ENCODE peak calls at places on chromosomes 16 and 17, in eight cellular contexts. One of them, this sample, is unnamed.
A peak's percentile ranks its signal among the peaks of the same experiment; 100 is the strongest.

GRCh38 chr17:5800646-5801045 is 216.3 kb upstream of the NLRP1 start:
- DNase-seq in progenitor cell of endocrine pancreas: no peak
- DNase-seq in fibroblast of lung: no peak
- DNase-seq in NCI-H2107: no peak
- DNase-seq in stimulated activated naive CD8-positive, alpha-beta T cell treated with anti-CD3 and anti-CD28 coated beads, Interleukin-15, Interleukin-2, amounts not matched to agents 100 U/mL and 50 U/mL, for 24 hours: no peak
- DNase-seq in activated CD4-positive, alpha-beta memory T cell treated with anti-CD3 and anti-CD28 coated beads for 36 hours: no peak
- DNase-seq in choroid plexus epithelial cell: no peak
- DNase-seq in lung: no peak
- DNase-seq in this sample: no peak

GRCh38 chr16:62638964-62639861 is 603.0 kb upstream of the CDH8 start:
- DNase-seq in NCI-H2107: no peak
- DNase-seq in activated CD4-positive, alpha-beta memory T cell treated with anti-CD3 and anti-CD28 coated beads for 36 hours: no peak
- DNase-seq in fibroblast of lung: no peak
- DNase-seq in choroid plexus epithelial cell: no peak
- DNase-seq in lung: no peak
- DNase-seq in stimulated activated naive CD8-positive, alpha-beta T cell treated with anti-CD3 and anti-CD28 coated beads, Interleukin-15, Interleukin-2, amounts not matched to agents 100 U/mL and 50 U/mL, for 24 hours: no peak
- DNase-seq in progenitor cell of endocrine pancreas: no peak
- DNase-seq in this sample: no peak

GRCh38 chr17:19979917-19980770 is 2.5 kb upstream of the AKAP10 start:
- DNase-seq in NCI-H2107: no peak
- DNase-seq in fibroblast of lung: no peak
- DNase-seq in lung: no peak
- DNase-seq in activated CD4-positive, alpha-beta memory T cell treated with anti-CD3 and anti-CD28 coated beads for 36 hours: no peak
- DNase-seq in stimulated activated naive CD8-positive, alpha-beta T cell treated with anti-CD3 and anti-CD28 coated beads, Interleukin-15, Interleukin-2, amounts not matched to agents 100 U/mL and 50 U/mL, for 24 hours: no peak
- DNase-seq in progenitor cell of endocrine pancreas: no peak
- DNase-seq in choroid plexus epithelial cell: peak; percentile 18
- DNase-seq in this sample: no peak

GRCh38 chr16:14454391-14454790 is 175.7 kb downstream of the PARN start:
- DNase-seq in activated CD4-positive, alpha-beta memory T cell treated with anti-CD3 and anti-CD28 coated beads for 36 hours: no peak
- DNase-seq in fibroblast of lung: peak; percentile 38
- DNase-seq in choroid plexus epithelial cell: peak; percentile 42
- DNase-seq in NCI-H2107: no peak
- DNase-seq in progenitor cell of endocrine pancreas: no peak
- DNase-seq in lung: no peak
- DNase-seq in stimulated activated naive CD8-positive, alpha-beta T cell treated with anti-CD3 and anti-CD28 coated beads, Interleukin-15, Interleukin-2, amounts not matched to agents 100 U/mL and 50 U/mL, for 24 hours: no peak
- DNase-seq in this sample: no peak

GRCh38 chr17:75827291-75828050 is 16.7 kb downstream of the UNC13D start:
- DNase-seq in lung: peak; percentile 51
- DNase-seq in stimulated activated naive CD8-positive, alpha-beta T cell treated with anti-CD3 and anti-CD28 coated beads, Interleukin-15, Interleukin-2, amounts not matched to agents 100 U/mL and 50 U/mL, for 24 hours: peak; percentile 67
- DNase-seq in NCI-H2107: peak; percentile 72
- DNase-seq in activated CD4-positive, alpha-beta memory T cell treated with anti-CD3 and anti-CD28 coated beads for 36 hours: peak; percentile 79
- DNase-seq in progenitor cell of endocrine pancreas: peak; percentile 55
- DNase-seq in fibroblast of lung: peak; percentile 52
- DNase-seq in choroid plexus epithelial cell: peak; percentile 76
- DNase-seq in this sample: peak; percentile 55

GRCh38 chr17:2266045-2266864 is 37.3 kb downstream of the SMG6 start:
- DNase-seq in activated CD4-positive, alpha-beta memory T cell treated with anti-CD3 and anti-CD28 coated beads for 36 hours: peak; percentile 94
- DNase-seq in lung: peak; percentile 31
- DNase-seq in fibroblast of lung: no peak
- DNase-seq in choroid plexus epithelial cell: no peak
- DNase-seq in progenitor cell of endocrine pancreas: no peak
- DNase-seq in NCI-H2107: no peak
- DNase-seq in stimulated activated naive CD8-positive, alpha-beta T cell treated with anti-CD3 and anti-CD28 coated beads, Interleukin-15, Interleukin-2, amounts not matched to agents 100 U/mL and 50 U/mL, for 24 hours: peak; percentile 84
- DNase-seq in this sample: peak; percentile 70

GRCh38 chr17:75521951-75522727 is 3.4 kb upstream of the LLGL2 start:
- DNase-seq in progenitor cell of endocrine pancreas: no peak
- DNase-seq in activated CD4-positive, alpha-beta memory T cell treated with anti-CD3 and anti-CD28 coated beads for 36 hours: no peak
- DNase-seq in NCI-H2107: no peak
- DNase-seq in stimulated activated naive CD8-positive, alpha-beta T cell treated with anti-CD3 and anti-CD28 coated beads, Interleukin-15, Interleukin-2, amounts not matched to agents 100 U/mL and 50 U/mL, for 24 hours: no peak
- DNase-seq in fibroblast of lung: no peak
- DNase-seq in lung: no peak
- DNase-seq in choroid plexus epithelial cell: no peak
- DNase-seq in this sample: no peak

GRCh38 chr17:79046501-79047280 is 22.7 kb downstream of the C1QTNF1 start:
- DNase-seq in progenitor cell of endocrine pancreas: no peak
- DNase-seq in stimulated activated naive CD8-positive, alpha-beta T cell treated with anti-CD3 and anti-CD28 coated beads, Interleukin-15, Interleukin-2, amounts not matched to agents 100 U/mL and 50 U/mL, for 24 hours: no peak
- DNase-seq in choroid plexus epithelial cell: no peak
- DNase-seq in NCI-H2107: no peak
- DNase-seq in lung: no peak
- DNase-seq in fibroblast of lung: no peak
- DNase-seq in activated CD4-positive, alpha-beta memory T cell treated with anti-CD3 and anti-CD28 coated beads for 36 hours: no peak
- DNase-seq in this sample: no peak

GRCh38 chr16:27431773-27432599 is 30.0 kb downstream of the IL21R start:
- DNase-seq in lung: peak; percentile 17
- DNase-seq in fibroblast of lung: no peak
- DNase-seq in activated CD4-positive, alpha-beta memory T cell treated with anti-CD3 and anti-CD28 coated beads for 36 hours: peak; percentile 12
- DNase-seq in choroid plexus epithelial cell: peak; percentile 41
- DNase-seq in NCI-H2107: no peak
- DNase-seq in progenitor cell of endocrine pancreas: peak; percentile 4
- DNase-seq in stimulated activated naive CD8-positive, alpha-beta T cell treated with anti-CD3 and anti-CD28 coated beads, Interleukin-15, Interleukin-2, amounts not matched to agents 100 U/mL and 50 U/mL, for 24 hours: peak; percentile 5
- DNase-seq in this sample: no peak

GRCh38 chr17:17137731-17138585 is 68.2 kb downstream of the PLD6 start:
- DNase-seq in choroid plexus epithelial cell: no peak
- DNase-seq in lung: no peak
- DNase-seq in activated CD4-positive, alpha-beta memory T cell treated with anti-CD3 and anti-CD28 coated beads for 36 hours: peak; percentile 24
- DNase-seq in NCI-H2107: no peak
- DNase-seq in fibroblast of lung: no peak
- DNase-seq in progenitor cell of endocrine pancreas: no peak
- DNase-seq in stimulated activated naive CD8-positive, alpha-beta T cell treated with anti-CD3 and anti-CD28 coated beads, Interleukin-15, Interleukin-2, amounts not matched to agents 100 U/mL and 50 U/mL, for 24 hours: no peak
- DNase-seq in this sample: no peak

GRCh38 chr16:57711-58110 is 4.1 kb downstream of the SNRNP25 start:
- DNase-seq in choroid plexus epithelial cell: no peak
- DNase-seq in fibroblast of lung: peak; percentile 53
- DNase-seq in activated CD4-positive, alpha-beta memory T cell treated with anti-CD3 and anti-CD28 coated beads for 36 hours: no peak
- DNase-seq in progenitor cell of endocrine pancreas: no peak
- DNase-seq in NCI-H2107: no peak
- DNase-seq in stimulated activated naive CD8-positive, alpha-beta T cell treated with anti-CD3 and anti-CD28 coated beads, Interleukin-15, Interleukin-2, amounts not matched to agents 100 U/mL and 50 U/mL, for 24 hours: no peak
- DNase-seq in lung: no peak
- DNase-seq in this sample: no peak

GRCh38 chr17:78007655-78008054 is 49.2 kb downstream of the TNRC6C start:
- DNase-seq in stimulated activated naive CD8-positive, alpha-beta T cell treated with anti-CD3 and anti-CD28 coated beads, Interleukin-15, Interleukin-2, amounts not matched to agents 100 U/mL and 50 U/mL, for 24 hours: no peak
- DNase-seq in activated CD4-positive, alpha-beta memory T cell treated with anti-CD3 and anti-CD28 coated beads for 36 hours: no peak
- DNase-seq in fibroblast of lung: no peak
- DNase-seq in NCI-H2107: no peak
- DNase-seq in progenitor cell of endocrine pancreas: no peak
- DNase-seq in choroid plexus epithelial cell: no peak
- DNase-seq in lung: no peak
- DNase-seq in this sample: no peak

GRCh38 chr17:8421571-8421970 is 14.1 kb upstream of the NDEL1 start:
- DNase-seq in fibroblast of lung: no peak
- DNase-seq in choroid plexus epithelial cell: no peak
- DNase-seq in activated CD4-positive, alpha-beta memory T cell treated with anti-CD3 and anti-CD28 coated beads for 36 hours: no peak
- DNase-seq in stimulated activated naive CD8-positive, alpha-beta T cell treated with anti-CD3 and anti-CD28 coated beads, Interleukin-15, Interleukin-2, amounts not matched to agents 100 U/mL and 50 U/mL, for 24 hours: no peak
- DNase-seq in lung: no peak
- DNase-seq in progenitor cell of endocrine pancreas: no peak
- DNase-seq in NCI-H2107: no peak
- DNase-seq in this sample: no peak

GRCh38 chr17:10087333-10087732 is 111.1 kb downstream of the GAS7 start:
- DNase-seq in fibroblast of lung: no peak
- DNase-seq in lung: no peak
- DNase-seq in activated CD4-positive, alpha-beta memory T cell treated with anti-CD3 and anti-CD28 coated beads for 36 hours: no peak
- DNase-seq in choroid plexus epithelial cell: no peak
- DNase-seq in progenitor cell of endocrine pancreas: no peak
- DNase-seq in stimulated activated naive CD8-positive, alpha-beta T cell treated with anti-CD3 and anti-CD28 coated beads, Interleukin-15, Interleukin-2, amounts not matched to agents 100 U/mL and 50 U/mL, for 24 hours: no peak
- DNase-seq in NCI-H2107: no peak
- DNase-seq in this sample: no peak

GRCh38 chr16:19804538-19805323 is 79.9 kb downstream of the GPRC5B start:
- DNase-seq in activated CD4-positive, alpha-beta memory T cell treated with anti-CD3 and anti-CD28 coated beads for 36 hours: peak; percentile 54
- DNase-seq in NCI-H2107: peak; percentile 76
- DNase-seq in stimulated activated naive CD8-positive, alpha-beta T cell treated with anti-CD3 and anti-CD28 coated beads, Interleukin-15, Interleukin-2, amounts not matched to agents 100 U/mL and 50 U/mL, for 24 hours: peak; percentile 7
- DNase-seq in progenitor cell of endocrine pancreas: no peak
- DNase-seq in fibroblast of lung: no peak
- DNase-seq in choroid plexus epithelial cell: no peak
- DNase-seq in lung: peak; percentile 59
- DNase-seq in this sample: no peak

GRCh38 chr17:3978421-3979275 is 14.4 kb upstream of the ATP2A3 start:
- DNase-seq in choroid plexus epithelial cell: no peak
- DNase-seq in fibroblast of lung: peak; percentile 43
- DNase-seq in lung: no peak
- DNase-seq in stimulated activated naive CD8-positive, alpha-beta T cell treated with anti-CD3 and anti-CD28 coated beads, Interleukin-15, Interleukin-2, amounts not matched to agents 100 U/mL and 50 U/mL, for 24 hours: no peak
- DNase-seq in progenitor cell of endocrine pancreas: no peak
- DNase-seq in NCI-H2107: no peak
- DNase-seq in activated CD4-positive, alpha-beta memory T cell treated with anti-CD3 and anti-CD28 coated beads for 36 hours: no peak
- DNase-seq in this sample: no peak

GRCh38 chr17:61002316-61002736 is 324.7 kb downstream of the BCAS3 start:
- DNase-seq in NCI-H2107: no peak
- DNase-seq in lung: no peak
- DNase-seq in progenitor cell of endocrine pancreas: no peak
- DNase-seq in activated CD4-positive, alpha-beta memory T cell treated with anti-CD3 and anti-CD28 coated beads for 36 hours: no peak
- DNase-seq in stimulated activated naive CD8-positive, alpha-beta T cell treated with anti-CD3 and anti-CD28 coated beads, Interleukin-15, Interleukin-2, amounts not matched to agents 100 U/mL and 50 U/mL, for 24 hours: no peak
- DNase-seq in fibroblast of lung: peak; percentile 89
- DNase-seq in choroid plexus epithelial cell: peak; percentile 78
- DNase-seq in this sample: no peak

GRCh38 chr16:17367932-17368331 is 102.8 kb downstream of the XYLT1 start:
- DNase-seq in choroid plexus epithelial cell: peak; percentile 39
- DNase-seq in fibroblast of lung: peak; percentile 65
- DNase-seq in activated CD4-positive, alpha-beta memory T cell treated with anti-CD3 and anti-CD28 coated beads for 36 hours: no peak
- DNase-seq in NCI-H2107: no peak
- DNase-seq in stimulated activated naive CD8-positive, alpha-beta T cell treated with anti-CD3 and anti-CD28 coated beads, Interleukin-15, Interleukin-2, amounts not matched to agents 100 U/mL and 50 U/mL, for 24 hours: peak; percentile 27
- DNase-seq in progenitor cell of endocrine pancreas: no peak
- DNase-seq in lung: no peak
- DNase-seq in this sample: no peak

GRCh38 chr17:74192950-74193781 is 10.3 kb upstream of the RPL38 start:
- DNase-seq in progenitor cell of endocrine pancreas: no peak
- DNase-seq in stimulated activated naive CD8-positive, alpha-beta T cell treated with anti-CD3 and anti-CD28 coated beads, Interleukin-15, Interleukin-2, amounts not matched to agents 100 U/mL and 50 U/mL, for 24 hours: no peak
- DNase-seq in lung: no peak
- DNase-seq in NCI-H2107: no peak
- DNase-seq in choroid plexus epithelial cell: peak; percentile 75
- DNase-seq in fibroblast of lung: peak; percentile 71
- DNase-seq in activated CD4-positive, alpha-beta memory T cell treated with anti-CD3 and anti-CD28 coated beads for 36 hours: no peak
- DNase-seq in this sample: no peak

GRCh38 chr17:66777689-66778225 is 57.2 kb upstream of the CACNG5 start:
- DNase-seq in NCI-H2107: no peak
- DNase-seq in stimulated activated naive CD8-positive, alpha-beta T cell treated with anti-CD3 and anti-CD28 coated beads, Interleukin-15, Interleukin-2, amounts not matched to agents 100 U/mL and 50 U/mL, for 24 hours: no peak
- DNase-seq in choroid plexus epithelial cell: peak; percentile 81
- DNase-seq in progenitor cell of endocrine pancreas: no peak
- DNase-seq in activated CD4-positive, alpha-beta memory T cell treated with anti-CD3 and anti-CD28 coated beads for 36 hours: no peak
- DNase-seq in fibroblast of lung: no peak
- DNase-seq in lung: peak; percentile 80
- DNase-seq in this sample: no peak

GRCh38 chr16:82047374-82047773 is 12.3 kb downstream of the HSD17B2 start:
- DNase-seq in stimulated activated naive CD8-positive, alpha-beta T cell treated with anti-CD3 and anti-CD28 coated beads, Interleukin-15, Interleukin-2, amounts not matched to agents 100 U/mL and 50 U/mL, for 24 hours: no peak
- DNase-seq in activated CD4-positive, alpha-beta memory T cell treated with anti-CD3 and anti-CD28 coated beads for 36 hours: no peak
- DNase-seq in lung: no peak
- DNase-seq in fibroblast of lung: no peak
- DNase-seq in progenitor cell of endocrine pancreas: no peak
- DNase-seq in choroid plexus epithelial cell: no peak
- DNase-seq in NCI-H2107: no peak
- DNase-seq in this sample: no peak

GRCh38 chr17:12047977-12048376 is 27.3 kb downstream of the MAP2K4 start:
- DNase-seq in choroid plexus epithelial cell: peak; percentile 40
- DNase-seq in stimulated activated naive CD8-positive, alpha-beta T cell treated with anti-CD3 and anti-CD28 coated beads, Interleukin-15, Interleukin-2, amounts not matched to agents 100 U/mL and 50 U/mL, for 24 hours: no peak
- DNase-seq in progenitor cell of endocrine pancreas: no peak
- DNase-seq in fibroblast of lung: no peak
- DNase-seq in activated CD4-positive, alpha-beta memory T cell treated with anti-CD3 and anti-CD28 coated beads for 36 hours: no peak
- DNase-seq in NCI-H2107: no peak
- DNase-seq in lung: no peak
- DNase-seq in this sample: no peak

GRCh38 chr16:23578096-23578830 is 17.9 kb downstream of the NDUFAB1 start:
- DNase-seq in lung: no peak
- DNase-seq in stimulated activated naive CD8-positive, alpha-beta T cell treated with anti-CD3 and anti-CD28 coated beads, Interleukin-15, Interleukin-2, amounts not matched to agents 100 U/mL and 50 U/mL, for 24 hours: no peak
- DNase-seq in activated CD4-positive, alpha-beta memory T cell treated with anti-CD3 and anti-CD28 coated beads for 36 hours: no peak
- DNase-seq in fibroblast of lung: peak; percentile 32
- DNase-seq in choroid plexus epithelial cell: peak; percentile 55
- DNase-seq in NCI-H2107: no peak
- DNase-seq in progenitor cell of endocrine pancreas: no peak
- DNase-seq in this sample: no peak

GRCh38 chr16:67720236-67720635 is 1.1 kb upstream of the GFOD2 start:
- DNase-seq in NCI-H2107: no peak
- DNase-seq in activated CD4-positive, alpha-beta memory T cell treated with anti-CD3 and anti-CD28 coated beads for 36 hours: no peak
- DNase-seq in progenitor cell of endocrine pancreas: no peak
- DNase-seq in fibroblast of lung: no peak
- DNase-seq in lung: no peak
- DNase-seq in stimulated activated naive CD8-positive, alpha-beta T cell treated with anti-CD3 and anti-CD28 coated beads, Interleukin-15, Interleukin-2, amounts not matched to agents 100 U/mL and 50 U/mL, for 24 hours: no peak
- DNase-seq in choroid plexus epithelial cell: no peak
- DNase-seq in this sample: no peak

GRCh38 chr17:7530294-7530900 is 18.5 kb upstream of the TNFSF12 start:
- DNase-seq in progenitor cell of endocrine pancreas: no peak
- DNase-seq in activated CD4-positive, alpha-beta memory T cell treated with anti-CD3 and anti-CD28 coated beads for 36 hours: no peak
- DNase-seq in choroid plexus epithelial cell: no peak
- DNase-seq in fibroblast of lung: no peak
- DNase-seq in lung: no peak
- DNase-seq in stimulated activated naive CD8-positive, alpha-beta T cell treated with anti-CD3 and anti-CD28 coated beads, Interleukin-15, Interleukin-2, amounts not matched to agents 100 U/mL and 50 U/mL, for 24 hours: no peak
- DNase-seq in NCI-H2107: no peak
- DNase-seq in this sample: no peak

GRCh38 chr17:66542183-66542966 is 240.0 kb downstream of the PRKCA start:
- DNase-seq in fibroblast of lung: peak; percentile 39
- DNase-seq in activated CD4-positive, alpha-beta memory T cell treated with anti-CD3 and anti-CD28 coated beads for 36 hours: no peak
- DNase-seq in progenitor cell of endocrine pancreas: no peak
- DNase-seq in stimulated activated naive CD8-positive, alpha-beta T cell treated with anti-CD3 and anti-CD28 coated beads, Interleukin-15, Interleukin-2, amounts not matched to agents 100 U/mL and 50 U/mL, for 24 hours: no peak
- DNase-seq in lung: no peak
- DNase-seq in NCI-H2107: no peak
- DNase-seq in choroid plexus epithelial cell: peak; percentile 85
- DNase-seq in this sample: no peak

GRCh38 chr17:17347956-17348871 is 45.0 kb downstream of the NT5M start:
- DNase-seq in NCI-H2107: no peak
- DNase-seq in progenitor cell of endocrine pancreas: no peak
- DNase-seq in choroid plexus epithelial cell: no peak
- DNase-seq in fibroblast of lung: no peak
- DNase-seq in lung: no peak
- DNase-seq in stimulated activated naive CD8-positive, alpha-beta T cell treated with anti-CD3 and anti-CD28 coated beads, Interleukin-15, Interleukin-2, amounts not matched to agents 100 U/mL and 50 U/mL, for 24 hours: no peak
- DNase-seq in activated CD4-positive, alpha-beta memory T cell treated with anti-CD3 and anti-CD28 coated beads for 36 hours: no peak
- DNase-seq in this sample: no peak

GRCh38 chr17:50354776-50355175 is 8.8 kb downstream of the XYLT2 start:
- DNase-seq in lung: no peak
- DNase-seq in stimulated activated naive CD8-positive, alpha-beta T cell treated with anti-CD3 and anti-CD28 coated beads, Interleukin-15, Interleukin-2, amounts not matched to agents 100 U/mL and 50 U/mL, for 24 hours: no peak
- DNase-seq in progenitor cell of endocrine pancreas: no peak
- DNase-seq in choroid plexus epithelial cell: no peak
- DNase-seq in activated CD4-positive, alpha-beta memory T cell treated with anti-CD3 and anti-CD28 coated beads for 36 hours: no peak
- DNase-seq in fibroblast of lung: no peak
- DNase-seq in NCI-H2107: no peak
- DNase-seq in this sample: no peak

GRCh38 chr17:59151591-59151990 is 3.4 kb downstream of the SKA2 start:
- DNase-seq in fibroblast of lung: peak; percentile 23
- DNase-seq in NCI-H2107: no peak
- DNase-seq in choroid plexus epithelial cell: peak; percentile 49
- DNase-seq in activated CD4-positive, alpha-beta memory T cell treated with anti-CD3 and anti-CD28 coated beads for 36 hours: no peak
- DNase-seq in stimulated activated naive CD8-positive, alpha-beta T cell treated with anti-CD3 and anti-CD28 coated beads, Interleukin-15, Interleukin-2, amounts not matched to agents 100 U/mL and 50 U/mL, for 24 hours: no peak
- DNase-seq in progenitor cell of endocrine pancreas: no peak
- DNase-seq in lung: no peak
- DNase-seq in this sample: no peak